ENCODE peak calls at places on chromosomes 11 and 22, in seven cellular contexts. Q is aorta; A is activated T-cell treated with anti-CD3 and anti-CD28 coated beads, Interleukin-2, amount 50 U/mL, for 4 hours; D is left cardiac atrium; V is naive thymus-derived CD8-positive, alpha-beta T cell; J is gastrocnemius medialis; X is sciatic nerve. E is an unnamed sample.

GRCh38 chr11:78465169-78465942 is 47.7 kb upstream of the GAB2 start:
- ATAC-seq in Q (no peak), A (peak; percentile 96), D (no peak), V (peak; percentile 95), J (no peak), X (no peak), E (peak; percentile 77)

GRCh38 chr22:43811777-43812148 is 342 bp downstream of the EFCAB6 start:
- ATAC-seq in Q (peak; percentile 76), A (no peak), D (peak; percentile 21), V (peak; percentile 48), J (peak; percentile 13), X (peak; percentile 34), E (peak; percentile 52)

GRCh38 chr11:107785401-107785800 is 73.2 kb downstream of the SLC35F2 start:
- ATAC-seq in Q (no peak), A (peak; percentile 74), D (no peak), V (no peak), J (no peak), X (no peak), E (no peak)

GRCh38 chr22:32421484-32421883 is 9.4 kb upstream of the RTCB start:
- ATAC-seq in Q (no peak), A (no peak), D (no peak), V (no peak), J (no peak), X (no peak), E (no peak)

GRCh38 chr11:96082936-96083335 is 159.0 kb upstream of the MTMR2 start:
- ATAC-seq in Q (no peak), A (no peak), D (no peak), V (no peak), J (no peak), X (no peak), E (no peak)

GRCh38 chr11:67463680-67464410 is 5.2 kb downstream of the TMEM134 start:
- ATAC-seq in Q (peak; percentile 69), A (no peak), D (peak; percentile 21), V (no peak), J (peak; percentile 23), X (peak; percentile 73), E (peak; percentile 83)

GRCh38 chr11:3170756-3171670 is 5.9 kb upstream of the OSBPL5 start:
- ATAC-seq in Q (no peak), A (no peak), D (no peak), V (peak; percentile 53), J (no peak), X (no peak), E (no peak)

GRCh38 chr22:29129644-29130201 is 56.9 kb downstream of the KREMEN1 start:
- ATAC-seq in Q (peak; percentile 34), A (no peak), D (peak; percentile 96), V (no peak), J (peak; percentile 34), X (peak; percentile 35), E (no peak)

GRCh38 chr22:17882162-17882561 is 107.9 kb upstream of the BID start:
- ATAC-seq in Q (no peak), A (no peak), D (no peak), V (no peak), J (peak; percentile 66), X (no peak), E (no peak)

GRCh38 chr11:970319-970871 is 44.7 kb downstream of the AP2A2 start:
- ATAC-seq in Q (no peak), A (peak; percentile 46), D (no peak), V (peak; percentile 86), J (no peak), X (no peak), E (no peak)

GRCh38 chr22:37026325-37026724 is 6.8 kb downstream of the MPST start:
- ATAC-seq in Q (no peak), A (no peak), D (no peak), V (no peak), J (no peak), X (no peak), E (peak; percentile 37)

GRCh38 chr11:112826026-112826425 is 135.2 kb upstream of the NCAM1 start:
- ATAC-seq in Q (no peak), A (no peak), D (no peak), V (no peak), J (no peak), X (no peak), E (no peak)

GRCh38 chr22:43745783-43746356 is 66.2 kb downstream of the EFCAB6 start:
- ATAC-seq in Q (no peak), A (no peak), D (no peak), V (no peak), J (no peak), X (peak; percentile 59), E (no peak)

GRCh38 chr11:68828155-68828931 is 13.4 kb downstream of the CPT1A start:
- ATAC-seq in Q (peak; percentile 44), A (no peak), D (peak; percentile 76), V (no peak), J (no peak), X (peak; percentile 41), E (peak; percentile 11)

GRCh38 chr11:13970986-13971385 is 8.5 kb downstream of the SPON1 start:
- ATAC-seq in Q (no peak), A (no peak), D (peak; percentile 75), V (no peak), J (no peak), X (peak; percentile 38), E (peak; percentile 49)